ENCODE peak calls at places on chromosomes 4 and X, in five cellular contexts. F is iPS DF 6.9; C is DMS 273 treated with DMSO at 0.1 percent for 48 hours; Q is activated CD4-positive, alpha-beta T cell treated with anti-CD3 and anti-CD28 coated beads for 36 hours; G is IMR-90. K is an unnamed sample.

GRCh38 chrX:76148753-76149152 is 24.1 kb upstream of the PBDC1 start:
- DNase-seq in F (no peak), C (no peak), Q (peak; percentile 62), G (peak; percentile 33), K (no peak)

GRCh38 chrX:143429021-143429570 is 88.2 kb downstream of the SPANXN3 start:
- DNase-seq in F (no peak), C (no peak), Q (no peak), G (no peak), K (no peak)

GRCh38 chrX:34880656-34881055 is 61.9 kb upstream of the FAM47B start:
- DNase-seq in F (no peak), C (no peak), Q (no peak), G (peak; percentile 74), K (no peak)

GRCh38 chr4:53943345-53944085 is 120.9 kb downstream of the CHIC2 start:
- DNase-seq in F (no peak), C (no peak), Q (no peak), G (peak; percentile 69), K (no peak)

GRCh38 chr4:98092833-98093439 is 50.3 kb downstream of the STPG2 start:
- DNase-seq in F (no peak), C (no peak), Q (peak; percentile 5), G (peak; percentile 2), K (no peak)

GRCh38 chr4:185993328-185993973 is 75.5 kb upstream of the TLR3 start:
- DNase-seq in F (no peak), C (no peak), Q (no peak), G (no peak), K (no peak)

GRCh38 chrX:49991718-49992117 is 69.3 kb downstream of the CLCN5 start:
- DNase-seq in F (no peak), C (peak; percentile 28), Q (no peak), G (no peak), K (no peak)

GRCh38 chr4:155973639-155974475 is 20.2 kb upstream of the CTSO start:
- DNase-seq in F (no peak), C (no peak), Q (no peak), G (peak; percentile 37), K (no peak)

GRCh38 chrX:20739038-20739745 is 472.5 kb upstream of the RPS6KA3 start:
- DNase-seq in F (no peak), C (no peak), Q (no peak), G (no peak), K (no peak)

GRCh38 chrX:9394212-9394611 is 70.6 kb upstream of the TBL1X start:
- DNase-seq in F (no peak), C (no peak), Q (no peak), G (no peak), K (no peak)

GRCh38 chr4:37604464-37604863 is 81.7 kb downstream of the RELL1 start:
- DNase-seq in F (no peak), C (no peak), Q (no peak), G (peak; percentile 68), K (no peak)

GRCh38 chr4:93781198-93781597 is 47.4 kb upstream of the ATOH1 start:
- DNase-seq in F (no peak), C (no peak), Q (no peak), G (no peak), K (no peak)